ENCODE peak calls at places on chromosomes 2 and 18, in six cellular contexts. S, W, K, C, T and F are unnamed samples.

GRCh38 chr2:223933098-223933800 is 11.9 kb downstream of the WDFY1 start:
- DNase-seq in S (no peak), W (no peak), K (no peak), C (peak), T (no peak), F (no peak)

GRCh38 chr2:218290316-218291261 is 1.7 kb downstream of the TMBIM1 start:
- DNase-seq in S (no peak), W (no peak), K (no peak), C (no peak), T (no peak), F (no peak)

GRCh38 chr2:202035089-202035940 is 1.7 kb downstream of the FZD7 start:
- DNase-seq in S (peak), W (no peak), K (no peak), C (no peak), T (no peak), F (peak)

GRCh38 chr2:194819367-194819766 is 837.7 kb upstream of the SLC39A10 start:
- DNase-seq in S (no peak), W (no peak), K (no peak), C (no peak), T (peak), F (no peak)

GRCh38 chr2:236338495-236339184 is 74.4 kb upstream of the ASB18 start:
- DNase-seq in S (no peak), W (no peak), K (no peak), C (no peak), T (peak), F (peak)

GRCh38 chr2:222950886-222951285 is 90.0 kb downstream of the ACSL3 start:
- DNase-seq in S (no peak), W (no peak), K (no peak), C (no peak), T (peak), F (no peak)

GRCh38 chr2:177885828-177886466 is 186.6 kb downstream of the PDE11A start:
- DNase-seq in S (no peak), W (no peak), K (no peak), C (no peak), T (no peak), F (no peak)

GRCh38 chr2:21280793-21281192 is 157.0 kb downstream of the TDRD15 start:
- DNase-seq in S (no peak), W (no peak), K (no peak), C (no peak), T (no peak), F (no peak)

GRCh38 chr2:176114120-176114929 is 2.3 kb upstream of the HOXD10 start:
- DNase-seq in S (peak), W (no peak), K (no peak), C (peak), T (no peak), F (no peak)

GRCh38 chr2:233571001-233571400 is 4.4 kb upstream of the USP40 start:
- DNase-seq in S (no peak), W (no peak), K (no peak), C (no peak), T (no peak), F (no peak)
- TF ChIP-seq JUN in S (no peak), W (no peak), K (no peak), C (no peak), T (no peak), F (no peak)

GRCh38 chr2:135473567-135473966 is 57.5 kb downstream of the ZRANB3 start:
- DNase-seq in S (no peak), W (peak), K (peak), C (peak), T (peak), F (peak)
- TF ChIP-seq JUN in S (no peak), W (no peak), K (no peak), C (no peak), T (no peak), F (no peak)

GRCh38 chr2:102063360-102063947 is 71.7 kb downstream of the IL1R2 start:
- DNase-seq in S (no peak), W (peak), K (no peak), C (no peak), T (peak), F (no peak)

GRCh38 chr2:102064679-102065674 is 73.2 kb downstream of the IL1R2 start:
- DNase-seq in S (no peak), W (peak), K (peak), C (peak), T (no peak), F (no peak)

GRCh38 chr2:102062802-102063201 is 71.0 kb downstream of the IL1R2 start:
- DNase-seq in S (no peak), W (peak), K (no peak), C (no peak), T (no peak), F (no peak)

GRCh38 chr2:102065675-102066252 is 74.0 kb downstream of the IL1R2 start:
- DNase-seq in S (no peak), W (peak), K (peak), C (peak), T (no peak), F (no peak)

DNA sequence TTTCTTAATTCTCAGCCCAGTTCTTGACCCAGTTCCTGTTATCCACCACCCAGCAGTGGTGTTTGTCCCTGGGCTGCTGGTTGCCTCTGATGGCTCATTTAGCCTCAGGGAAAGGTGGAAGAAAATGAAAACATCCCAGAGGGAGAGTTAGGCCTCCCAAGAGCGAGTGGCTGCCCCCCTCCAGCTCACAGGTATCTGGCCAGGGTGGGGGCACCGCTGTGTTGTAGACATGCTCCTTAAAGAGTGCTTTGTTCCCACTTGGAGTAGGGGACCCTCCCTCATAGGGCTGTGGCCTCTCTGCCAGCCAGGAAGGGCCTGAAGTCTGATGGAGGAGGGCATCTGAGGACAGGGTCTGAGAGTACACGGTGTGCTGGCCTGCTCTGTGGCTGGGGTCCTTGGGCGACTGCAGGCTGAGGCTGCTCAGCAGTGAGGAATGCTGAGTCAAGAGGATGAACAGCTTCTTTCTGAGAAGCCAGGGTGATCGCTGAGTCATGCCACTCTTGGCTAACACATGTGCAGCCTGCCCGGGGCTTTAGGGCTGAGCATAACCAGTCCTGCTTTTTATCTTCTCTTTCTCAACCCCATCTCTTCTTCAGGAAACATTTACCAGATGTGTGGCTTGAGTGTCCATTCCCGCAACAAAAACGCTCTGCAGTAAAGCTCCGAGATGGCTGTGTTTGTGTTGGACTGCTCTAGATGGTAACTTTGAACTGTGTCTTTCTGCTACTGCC is 72.4 kb downstream of the IL1R2 start:
- DNase-seq in S (no peak), W (peak), K (peak), C (peak), T (peak), F (peak)
- TF ChIP-seq JUN in S (no peak), W (peak), K (peak), C (no peak), T (no peak), F (no peak)

DNA sequence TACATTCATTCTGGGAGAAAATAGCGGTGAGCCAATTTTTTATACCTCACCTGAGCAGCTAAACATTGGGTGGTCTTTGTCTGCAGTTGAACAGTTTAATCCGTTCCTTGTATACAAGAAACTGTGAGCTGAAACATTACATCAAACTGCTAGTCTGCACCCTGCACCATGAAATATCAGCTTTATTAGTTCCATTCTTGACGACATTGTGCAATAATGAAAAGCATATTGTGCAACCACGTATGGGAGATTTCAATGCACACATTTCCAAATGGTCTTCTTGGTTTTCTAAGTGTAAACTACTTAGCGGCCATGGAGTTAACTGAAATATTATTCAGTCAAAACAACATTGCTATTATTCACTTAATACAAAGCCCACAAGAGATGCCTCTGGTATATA is 127.3 kb downstream of the LPIN1 start:
- DNase-seq in S (peak), W (no peak), K (no peak), C (no peak), T (no peak), F (no peak)
- TF ChIP-seq JUN in S (no peak), W (no peak), K (no peak), C (no peak), T (no peak), F (no peak)

GRCh38 chr2:54579682-54580349 is 123.7 kb downstream of the SPTBN1 start:
- DNase-seq in S (no peak), W (no peak), K (peak), C (peak), T (peak), F (no peak)

GRCh38 chr2:54581326-54582039 is 125.4 kb downstream of the SPTBN1 start:
- DNase-seq in S (no peak), W (no peak), K (no peak), C (no peak), T (no peak), F (no peak)

GRCh38 chr2:54584598-54584997 is 128.5 kb downstream of the SPTBN1 start:
- DNase-seq in S (no peak), W (no peak), K (no peak), C (no peak), T (no peak), F (no peak)

GRCh38 chr2:54585136-54585535 is 129.0 kb downstream of the SPTBN1 start:
- DNase-seq in S (no peak), W (no peak), K (no peak), C (no peak), T (no peak), F (no peak)

DNA sequence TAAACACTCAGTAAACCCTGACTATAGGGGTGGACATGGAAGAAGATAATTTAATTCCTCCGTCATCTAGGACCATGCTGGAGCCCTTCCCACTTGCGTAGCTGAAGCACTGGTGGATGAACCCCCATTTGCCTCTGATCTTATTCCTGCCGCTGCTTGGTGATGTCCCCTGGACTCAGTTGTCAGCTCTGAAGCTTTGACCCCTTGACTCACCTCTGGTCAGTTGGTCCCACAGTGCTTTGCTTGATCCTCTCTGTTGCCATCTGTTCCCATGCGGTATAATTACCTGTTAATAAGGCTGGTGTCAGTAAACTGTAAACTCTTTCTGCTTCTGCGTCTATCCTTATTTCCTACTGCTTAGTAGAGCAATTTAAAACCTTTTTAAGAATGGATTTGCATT is 126.9 kb downstream of the SPTBN1 start:
- DNase-seq in S (no peak), W (no peak), K (no peak), C (no peak), T (no peak), F (no peak)
- TF ChIP-seq JUN in S (no peak), W (no peak), K (no peak), C (no peak), T (no peak), F (no peak)

DNA sequence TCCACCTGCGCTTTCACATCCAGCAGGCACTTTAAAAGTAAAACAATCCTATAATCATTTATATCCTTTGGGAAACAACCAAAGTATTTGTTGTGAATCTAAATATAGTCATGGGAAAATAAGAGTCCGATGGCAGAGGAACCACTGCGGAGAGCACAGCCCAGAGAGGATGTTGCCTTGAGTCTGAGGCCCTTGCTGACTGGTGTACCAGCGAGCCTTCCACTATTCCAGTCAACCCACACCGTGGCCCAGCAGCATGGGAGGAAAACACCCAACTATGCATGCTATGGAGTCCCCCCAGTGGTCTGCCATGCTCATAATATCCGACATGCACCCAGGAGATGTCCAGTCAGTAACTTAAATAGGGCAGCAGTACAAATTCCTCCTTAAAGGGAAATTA is 21.6 kb downstream of the KANSL3 start:
- DNase-seq in S (no peak), W (no peak), K (no peak), C (no peak), T (no peak), F (no peak)
- TF ChIP-seq JUN in S (no peak), W (no peak), K (no peak), C (no peak), T (no peak), F (no peak)

GRCh38 chr2:149119358-149119757 is 80.9 kb downstream of the LYPD6B start:
- DNase-seq in S (no peak), W (no peak), K (no peak), C (no peak), T (no peak), F (no peak)

GRCh38 chr2:149122521-149122920 is 84.0 kb downstream of the LYPD6B start:
- DNase-seq in S (no peak), W (no peak), K (no peak), C (no peak), T (no peak), F (no peak)

GRCh38 chr2:149129433-149129832 is 90.9 kb downstream of the LYPD6B start:
- DNase-seq in S (no peak), W (no peak), K (no peak), C (no peak), T (no peak), F (no peak)

DNA sequence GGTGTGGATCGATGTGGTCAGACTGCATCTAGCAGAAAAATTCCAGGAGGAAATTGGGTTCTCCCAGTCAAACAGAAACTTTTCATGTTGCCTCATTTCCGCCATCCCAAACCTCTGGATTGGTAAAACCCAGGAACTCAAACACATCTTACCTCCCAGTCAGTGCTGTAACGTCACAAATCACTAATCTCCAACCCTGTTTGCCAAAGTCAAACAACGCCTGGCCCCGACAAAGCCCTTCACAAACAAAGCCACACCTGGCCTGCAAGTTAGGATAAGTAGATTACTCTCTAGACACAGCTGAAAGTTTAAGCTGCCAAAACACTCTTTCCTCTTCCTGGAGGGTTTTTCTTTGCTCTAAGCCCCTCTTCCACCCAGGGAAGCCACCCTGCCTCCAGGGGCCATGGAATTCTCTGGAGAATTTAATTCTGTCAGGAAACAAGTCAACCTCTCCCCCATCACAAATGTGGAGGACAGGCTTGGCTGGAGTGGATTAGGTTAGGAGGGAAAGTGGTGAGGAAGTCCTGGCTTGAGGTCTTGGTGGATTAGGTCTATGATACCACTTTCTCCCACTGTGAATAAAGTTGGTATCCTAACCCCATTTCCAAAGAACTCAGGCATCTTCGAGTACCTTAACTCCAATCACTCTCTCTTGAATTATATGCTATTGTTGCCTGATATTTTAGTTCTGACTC is 86.7 kb downstream of the LYPD6B start:
- DNase-seq in S (no peak), W (no peak), K (no peak), C (peak), T (no peak), F (no peak)
- TF ChIP-seq JUN in S (no peak), W (no peak), K (no peak), C (no peak), T (no peak), F (no peak)

GRCh38 chr2:24153478-24153877 is 21.4 kb upstream of the FAM228A start:
- DNase-seq in S (no peak), W (no peak), K (no peak), C (no peak), T (no peak), F (no peak)
- TF ChIP-seq JUN in S (no peak), W (no peak), K (no peak), C (no peak), T (no peak), F (no peak)

GRCh38 chr18:23572012-23572411 is 14.3 kb downstream of the NPC1 start:
- DNase-seq in S (no peak), W (no peak), K (no peak), C (peak), T (no peak), F (no peak)

GRCh38 chr18:23568739-23569138 is 17.6 kb downstream of the NPC1 start:
- DNase-seq in S (no peak), W (no peak), K (no peak), C (no peak), T (no peak), F (no peak)

GRCh38 chr18:23570912-23571504 is 15.3 kb downstream of the NPC1 start:
- DNase-seq in S (no peak), W (no peak), K (no peak), C (no peak), T (no peak), F (no peak)

GRCh38 chr18:23568265-23568664 is 18.0 kb downstream of the NPC1 start:
- DNase-seq in S (no peak), W (no peak), K (no peak), C (no peak), T (no peak), F (no peak)

DNA sequence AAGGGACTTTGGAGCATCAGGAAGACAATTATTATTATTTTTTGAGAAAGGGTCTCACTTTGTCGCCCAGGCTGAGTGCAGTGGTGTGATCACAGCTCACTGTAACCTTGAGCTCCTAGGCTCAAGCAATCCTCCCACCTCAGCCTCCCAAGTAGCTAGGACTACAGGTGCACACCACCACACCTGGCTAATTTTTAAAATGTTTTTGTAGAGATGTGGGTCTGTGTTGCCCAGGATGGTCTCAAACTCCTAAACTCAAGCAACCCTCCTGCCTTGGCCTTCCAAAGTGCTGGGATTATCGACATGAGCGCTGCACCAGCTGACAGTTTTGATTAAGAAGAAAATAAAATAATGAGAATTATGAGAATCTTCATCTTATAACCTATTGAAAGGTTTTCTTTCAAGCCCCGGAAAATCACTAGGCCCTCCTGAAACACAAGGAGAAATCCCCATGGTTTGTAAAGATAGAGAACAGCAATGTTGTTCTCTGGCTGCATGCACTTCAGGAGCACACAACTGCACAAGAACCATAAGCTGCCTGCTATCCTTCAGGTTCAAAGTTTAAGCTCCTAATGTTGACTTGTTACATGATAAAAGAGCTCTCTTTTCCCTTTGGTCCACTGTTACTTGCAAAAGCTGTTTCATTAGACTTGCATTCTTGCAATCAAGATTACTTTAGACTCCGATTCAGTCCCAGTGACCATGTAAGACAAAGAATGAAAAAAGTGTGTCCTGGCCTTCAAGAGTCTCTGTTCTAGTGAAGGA is 16.8 kb downstream of the NPC1 start:
- DNase-seq in S (no peak), W (no peak), K (no peak), C (peak), T (no peak), F (no peak)
- TF ChIP-seq JUN in S (no peak), W (no peak), K (no peak), C (no peak), T (no peak), F (no peak)

GRCh38 chr2:74628538-74629105 is 19.5 kb downstream of the M1AP start:
- DNase-seq in S (no peak), W (no peak), K (no peak), C (no peak), T (no peak), F (no peak)

GRCh38 chr2:74632209-74632938 is 15.8 kb downstream of the M1AP start:
- DNase-seq in S (no peak), W (no peak), K (peak), C (no peak), T (no peak), F (no peak)

GRCh38 chr2:74632939-74633312 is 15.2 kb downstream of the M1AP start:
- DNase-seq in S (no peak), W (no peak), K (no peak), C (no peak), T (no peak), F (no peak)
- TF ChIP-seq JUN in S (no peak), W (no peak), K (no peak), C (no peak), T (no peak), F (no peak)